ENCODE peak calls at places on chromosome 11, in eight cellular contexts. One of them, this sample, is unnamed.
A peak's percentile ranks its signal among the peaks of the same experiment; 100 is the strongest.

GRCh38 chr11:128235446-128235845 is 351.9 kb downstream of the ETS1 start:
- DNase-seq in stimulated activated CD4-positive, alpha-beta T cell treated with anti-CD3 and anti-CD28 coated beads, Interleukin-4, amount 100 ng/mL, for 4 hours: no peak
- DNase-seq in activated CD8-positive, alpha-beta memory T cell treated with anti-CD3 and anti-CD28 coated beads for 24 hours: no peak
- DNase-seq in hippocampal formation: no peak
- DNase-seq in CD8-positive, alpha-beta memory T cell: no peak
- DNase-seq in mesenteric fat pad: no peak
- DNase-seq in endothelial cell: no peak
- DNase-seq in A549: no peak
- DNase-seq in this sample: no peak

GRCh38 chr11:133705873-133706272 is 139.4 kb downstream of the SPATA19 start:
- DNase-seq in hippocampal formation: no peak
- DNase-seq in endothelial cell: no peak
- DNase-seq in activated CD8-positive, alpha-beta memory T cell treated with anti-CD3 and anti-CD28 coated beads for 24 hours: no peak
- DNase-seq in A549: no peak
- DNase-seq in mesenteric fat pad: no peak
- DNase-seq in stimulated activated CD4-positive, alpha-beta T cell treated with anti-CD3 and anti-CD28 coated beads, Interleukin-4, amount 100 ng/mL, for 4 hours: no peak
- DNase-seq in CD8-positive, alpha-beta memory T cell: no peak
- DNase-seq in this sample: no peak

GRCh38 chr11:45094958-45095690 is 51.3 kb upstream of the PRDM11 start:
- DNase-seq in CD8-positive, alpha-beta memory T cell: no peak
- DNase-seq in mesenteric fat pad: no peak
- DNase-seq in A549: no peak
- DNase-seq in endothelial cell: no peak
- DNase-seq in activated CD8-positive, alpha-beta memory T cell treated with anti-CD3 and anti-CD28 coated beads for 24 hours: peak; percentile 47
- DNase-seq in stimulated activated CD4-positive, alpha-beta T cell treated with anti-CD3 and anti-CD28 coated beads, Interleukin-4, amount 100 ng/mL, for 4 hours: no peak
- DNase-seq in hippocampal formation: no peak
- DNase-seq in this sample: no peak

GRCh38 chr11:59216654-59217640 is 4.2 kb upstream of the MPEG1 start:
- DNase-seq in endothelial cell: no peak
- DNase-seq in mesenteric fat pad: no peak
- DNase-seq in stimulated activated CD4-positive, alpha-beta T cell treated with anti-CD3 and anti-CD28 coated beads, Interleukin-4, amount 100 ng/mL, for 4 hours: no peak
- DNase-seq in hippocampal formation: no peak
- DNase-seq in activated CD8-positive, alpha-beta memory T cell treated with anti-CD3 and anti-CD28 coated beads for 24 hours: no peak
- DNase-seq in A549: no peak
- DNase-seq in CD8-positive, alpha-beta memory T cell: no peak
- DNase-seq in this sample: no peak

GRCh38 chr11:2534131-2534956 is 89.5 kb downstream of the KCNQ1 start:
- DNase-seq in A549: no peak
- DNase-seq in endothelial cell: no peak
- DNase-seq in mesenteric fat pad: peak; percentile 88
- DNase-seq in CD8-positive, alpha-beta memory T cell: no peak
- DNase-seq in activated CD8-positive, alpha-beta memory T cell treated with anti-CD3 and anti-CD28 coated beads for 24 hours: no peak
- DNase-seq in stimulated activated CD4-positive, alpha-beta T cell treated with anti-CD3 and anti-CD28 coated beads, Interleukin-4, amount 100 ng/mL, for 4 hours: no peak
- DNase-seq in hippocampal formation: no peak
- DNase-seq in this sample: no peak

GRCh38 chr11:120571476-120571875 is 59.9 kb downstream of the GRIK4 start:
- DNase-seq in mesenteric fat pad: no peak
- DNase-seq in stimulated activated CD4-positive, alpha-beta T cell treated with anti-CD3 and anti-CD28 coated beads, Interleukin-4, amount 100 ng/mL, for 4 hours: no peak
- DNase-seq in hippocampal formation: no peak
- DNase-seq in CD8-positive, alpha-beta memory T cell: no peak
- DNase-seq in endothelial cell: no peak
- DNase-seq in A549: no peak
- DNase-seq in activated CD8-positive, alpha-beta memory T cell treated with anti-CD3 and anti-CD28 coated beads for 24 hours: no peak
- DNase-seq in this sample: no peak

GRCh38 chr11:65435330-65435931 is 12.8 kb downstream of the NEAT1 start:
- DNase-seq in A549: no peak
- DNase-seq in hippocampal formation: no peak
- DNase-seq in CD8-positive, alpha-beta memory T cell: no peak
- DNase-seq in stimulated activated CD4-positive, alpha-beta T cell treated with anti-CD3 and anti-CD28 coated beads, Interleukin-4, amount 100 ng/mL, for 4 hours: no peak
- DNase-seq in mesenteric fat pad: peak; percentile 43
- DNase-seq in activated CD8-positive, alpha-beta memory T cell treated with anti-CD3 and anti-CD28 coated beads for 24 hours: peak; percentile 51
- DNase-seq in endothelial cell: no peak
- DNase-seq in this sample: no peak

GRCh38 chr11:63226488-63227114 is 16.8 kb downstream of the SLC22A25 start:
- DNase-seq in activated CD8-positive, alpha-beta memory T cell treated with anti-CD3 and anti-CD28 coated beads for 24 hours: no peak
- DNase-seq in A549: no peak
- DNase-seq in CD8-positive, alpha-beta memory T cell: no peak
- DNase-seq in stimulated activated CD4-positive, alpha-beta T cell treated with anti-CD3 and anti-CD28 coated beads, Interleukin-4, amount 100 ng/mL, for 4 hours: no peak
- DNase-seq in hippocampal formation: no peak
- DNase-seq in mesenteric fat pad: no peak
- DNase-seq in endothelial cell: no peak
- DNase-seq in this sample: no peak

GRCh38 chr11:80167766-80168165 is 726.9 kb upstream of the TENM4 start:
- DNase-seq in endothelial cell: no peak
- DNase-seq in A549: no peak
- DNase-seq in stimulated activated CD4-positive, alpha-beta T cell treated with anti-CD3 and anti-CD28 coated beads, Interleukin-4, amount 100 ng/mL, for 4 hours: no peak
- DNase-seq in CD8-positive, alpha-beta memory T cell: no peak
- DNase-seq in mesenteric fat pad: no peak
- DNase-seq in hippocampal formation: no peak
- DNase-seq in activated CD8-positive, alpha-beta memory T cell treated with anti-CD3 and anti-CD28 coated beads for 24 hours: no peak
- DNase-seq in this sample: no peak

GRCh38 chr11:90294526-90294925 is 71.7 kb upstream of the CHORDC1 start:
- DNase-seq in stimulated activated CD4-positive, alpha-beta T cell treated with anti-CD3 and anti-CD28 coated beads, Interleukin-4, amount 100 ng/mL, for 4 hours: no peak
- DNase-seq in CD8-positive, alpha-beta memory T cell: no peak
- DNase-seq in activated CD8-positive, alpha-beta memory T cell treated with anti-CD3 and anti-CD28 coated beads for 24 hours: no peak
- DNase-seq in hippocampal formation: no peak
- DNase-seq in mesenteric fat pad: no peak
- DNase-seq in endothelial cell: no peak
- DNase-seq in A549: no peak
- DNase-seq in this sample: no peak

GRCh38 chr11:69320756-69321741 is 27.1 kb downstream of the MYEOV start:
- DNase-seq in hippocampal formation: no peak
- DNase-seq in mesenteric fat pad: peak; percentile 45
- DNase-seq in CD8-positive, alpha-beta memory T cell: no peak
- DNase-seq in activated CD8-positive, alpha-beta memory T cell treated with anti-CD3 and anti-CD28 coated beads for 24 hours: no peak
- DNase-seq in endothelial cell: no peak
- DNase-seq in A549: no peak
- DNase-seq in stimulated activated CD4-positive, alpha-beta T cell treated with anti-CD3 and anti-CD28 coated beads, Interleukin-4, amount 100 ng/mL, for 4 hours: no peak
- DNase-seq in this sample: no peak

GRCh38 chr11:42770444-42771065 is 541.2 kb upstream of the API5 start:
- DNase-seq in stimulated activated CD4-positive, alpha-beta T cell treated with anti-CD3 and anti-CD28 coated beads, Interleukin-4, amount 100 ng/mL, for 4 hours: no peak
- DNase-seq in CD8-positive, alpha-beta memory T cell: no peak
- DNase-seq in endothelial cell: peak; percentile 19
- DNase-seq in A549: no peak
- DNase-seq in mesenteric fat pad: no peak
- DNase-seq in hippocampal formation: peak; percentile 8
- DNase-seq in activated CD8-positive, alpha-beta memory T cell treated with anti-CD3 and anti-CD28 coated beads for 24 hours: no peak
- DNase-seq in this sample: peak; percentile 8

GRCh38 chr11:126308271-126308671 is 4.4 kb downstream of the DCPS start:
- DNase-seq in hippocampal formation: peak; percentile 42
- DNase-seq in mesenteric fat pad: no peak
- DNase-seq in activated CD8-positive, alpha-beta memory T cell treated with anti-CD3 and anti-CD28 coated beads for 24 hours: no peak
- DNase-seq in endothelial cell: no peak
- DNase-seq in A549: no peak
- DNase-seq in CD8-positive, alpha-beta memory T cell: no peak
- DNase-seq in stimulated activated CD4-positive, alpha-beta T cell treated with anti-CD3 and anti-CD28 coated beads, Interleukin-4, amount 100 ng/mL, for 4 hours: no peak
- DNase-seq in this sample: no peak

GRCh38 chr11:69241844-69242582 is 51.9 kb upstream of the MYEOV start:
- DNase-seq in hippocampal formation: no peak
- DNase-seq in CD8-positive, alpha-beta memory T cell: no peak
- DNase-seq in endothelial cell: no peak
- DNase-seq in activated CD8-positive, alpha-beta memory T cell treated with anti-CD3 and anti-CD28 coated beads for 24 hours: no peak
- DNase-seq in stimulated activated CD4-positive, alpha-beta T cell treated with anti-CD3 and anti-CD28 coated beads, Interleukin-4, amount 100 ng/mL, for 4 hours: no peak
- DNase-seq in A549: no peak
- DNase-seq in mesenteric fat pad: no peak
- DNase-seq in this sample: peak; percentile 16

GRCh38 chr11:70376621-70377020 is 21.7 kb upstream of the CTTN start:
- DNase-seq in endothelial cell: no peak
- DNase-seq in mesenteric fat pad: peak; percentile 57
- DNase-seq in CD8-positive, alpha-beta memory T cell: no peak
- DNase-seq in activated CD8-positive, alpha-beta memory T cell treated with anti-CD3 and anti-CD28 coated beads for 24 hours: no peak
- DNase-seq in A549: no peak
- DNase-seq in hippocampal formation: no peak
- DNase-seq in stimulated activated CD4-positive, alpha-beta T cell treated with anti-CD3 and anti-CD28 coated beads, Interleukin-4, amount 100 ng/mL, for 4 hours: no peak
- DNase-seq in this sample: no peak

GRCh38 chr11:33375688-33376311 is 118.6 kb downstream of the HIPK3 start:
- DNase-seq in stimulated activated CD4-positive, alpha-beta T cell treated with anti-CD3 and anti-CD28 coated beads, Interleukin-4, amount 100 ng/mL, for 4 hours: no peak
- DNase-seq in A549: peak; percentile 19
- DNase-seq in endothelial cell: peak; percentile 20
- DNase-seq in activated CD8-positive, alpha-beta memory T cell treated with anti-CD3 and anti-CD28 coated beads for 24 hours: no peak
- DNase-seq in mesenteric fat pad: no peak
- DNase-seq in hippocampal formation: no peak
- DNase-seq in CD8-positive, alpha-beta memory T cell: no peak
- DNase-seq in this sample: no peak

GRCh38 chr11:129951201-129951882 is 51.3 kb downstream of the PRDM10 start:
- DNase-seq in hippocampal formation: no peak
- DNase-seq in mesenteric fat pad: no peak
- DNase-seq in CD8-positive, alpha-beta memory T cell: no peak
- DNase-seq in A549: no peak
- DNase-seq in endothelial cell: no peak
- DNase-seq in stimulated activated CD4-positive, alpha-beta T cell treated with anti-CD3 and anti-CD28 coated beads, Interleukin-4, amount 100 ng/mL, for 4 hours: no peak
- DNase-seq in activated CD8-positive, alpha-beta memory T cell treated with anti-CD3 and anti-CD28 coated beads for 24 hours: no peak
- DNase-seq in this sample: no peak

GRCh38 chr11:117818036-117818858 is 6.3 kb downstream of the FXYD2 start:
- DNase-seq in A549: no peak
- DNase-seq in mesenteric fat pad: no peak
- DNase-seq in CD8-positive, alpha-beta memory T cell: no peak
- DNase-seq in stimulated activated CD4-positive, alpha-beta T cell treated with anti-CD3 and anti-CD28 coated beads, Interleukin-4, amount 100 ng/mL, for 4 hours: peak; percentile 34
- DNase-seq in activated CD8-positive, alpha-beta memory T cell treated with anti-CD3 and anti-CD28 coated beads for 24 hours: peak; percentile 71
- DNase-seq in hippocampal formation: no peak
- DNase-seq in endothelial cell: no peak
- DNase-seq in this sample: no peak

GRCh38 chr11:128525411-128526243 is 61.7 kb downstream of the ETS1 start:
- DNase-seq in mesenteric fat pad: no peak
- DNase-seq in endothelial cell: no peak
- DNase-seq in A549: no peak
- DNase-seq in stimulated activated CD4-positive, alpha-beta T cell treated with anti-CD3 and anti-CD28 coated beads, Interleukin-4, amount 100 ng/mL, for 4 hours: no peak
- DNase-seq in activated CD8-positive, alpha-beta memory T cell treated with anti-CD3 and anti-CD28 coated beads for 24 hours: peak; percentile 76
- DNase-seq in CD8-positive, alpha-beta memory T cell: peak; percentile 83
- DNase-seq in hippocampal formation: peak; percentile 82
- DNase-seq in this sample: no peak

GRCh38 chr11:116434986-116435385 is 337.8 kb downstream of the BUD13 start:
- DNase-seq in hippocampal formation: no peak
- DNase-seq in mesenteric fat pad: no peak
- DNase-seq in CD8-positive, alpha-beta memory T cell: no peak
- DNase-seq in endothelial cell: no peak
- DNase-seq in A549: no peak
- DNase-seq in activated CD8-positive, alpha-beta memory T cell treated with anti-CD3 and anti-CD28 coated beads for 24 hours: no peak
- DNase-seq in stimulated activated CD4-positive, alpha-beta T cell treated with anti-CD3 and anti-CD28 coated beads, Interleukin-4, amount 100 ng/mL, for 4 hours: no peak
- DNase-seq in this sample: no peak

GRCh38 chr11:114399490-114399889 is 821 bp downstream of the C11orf71 start:
- DNase-seq in A549: no peak
- DNase-seq in hippocampal formation: no peak
- DNase-seq in activated CD8-positive, alpha-beta memory T cell treated with anti-CD3 and anti-CD28 coated beads for 24 hours: no peak
- DNase-seq in stimulated activated CD4-positive, alpha-beta T cell treated with anti-CD3 and anti-CD28 coated beads, Interleukin-4, amount 100 ng/mL, for 4 hours: no peak
- DNase-seq in mesenteric fat pad: no peak
- DNase-seq in endothelial cell: no peak
- DNase-seq in CD8-positive, alpha-beta memory T cell: no peak
- DNase-seq in this sample: no peak

GRCh38 chr11:120174866-120175265 is 36.0 kb upstream of the OAF start:
- DNase-seq in hippocampal formation: no peak
- DNase-seq in mesenteric fat pad: no peak
- DNase-seq in CD8-positive, alpha-beta memory T cell: no peak
- DNase-seq in endothelial cell: no peak
- DNase-seq in stimulated activated CD4-positive, alpha-beta T cell treated with anti-CD3 and anti-CD28 coated beads, Interleukin-4, amount 100 ng/mL, for 4 hours: no peak
- DNase-seq in A549: no peak
- DNase-seq in activated CD8-positive, alpha-beta memory T cell treated with anti-CD3 and anti-CD28 coated beads for 24 hours: no peak
- DNase-seq in this sample: no peak

GRCh38 chr11:11972148-11972547 is 36.3 kb downstream of the DKK3 start:
- DNase-seq in A549: no peak
- DNase-seq in mesenteric fat pad: peak; percentile 74
- DNase-seq in stimulated activated CD4-positive, alpha-beta T cell treated with anti-CD3 and anti-CD28 coated beads, Interleukin-4, amount 100 ng/mL, for 4 hours: no peak
- DNase-seq in activated CD8-positive, alpha-beta memory T cell treated with anti-CD3 and anti-CD28 coated beads for 24 hours: peak; percentile 49
- DNase-seq in endothelial cell: no peak
- DNase-seq in hippocampal formation: no peak
- DNase-seq in CD8-positive, alpha-beta memory T cell: no peak
- DNase-seq in this sample: no peak

GRCh38 chr11:70700871-70701270 is 302.5 kb downstream of the CTTN start:
- DNase-seq in CD8-positive, alpha-beta memory T cell: no peak
- DNase-seq in activated CD8-positive, alpha-beta memory T cell treated with anti-CD3 and anti-CD28 coated beads for 24 hours: no peak
- DNase-seq in hippocampal formation: no peak
- DNase-seq in A549: no peak
- DNase-seq in endothelial cell: no peak
- DNase-seq in mesenteric fat pad: no peak
- DNase-seq in stimulated activated CD4-positive, alpha-beta T cell treated with anti-CD3 and anti-CD28 coated beads, Interleukin-4, amount 100 ng/mL, for 4 hours: no peak
- DNase-seq in this sample: no peak

This sample was measured in NCI-H460.